ENCODE peak calls at places on chromosomes 2 and 18, in four cellular contexts. V is kidney, Y is tibial artery, W is neural progenitor cell. Q is an unnamed sample.
A peak's percentile ranks its signal among the peaks of the same experiment; 100 is the strongest.

GRCh38 chr2:23651187-23651983 is 266.4 kb downstream of the KLHL29 start:
- DNase-seq in W (no peak), V (no peak), Y (no peak), Q (no peak)

GRCh38 chr18:67597759-67598158 is 81.2 kb upstream of the DSEL start:
- DNase-seq in Y (no peak), V (no peak), W (no peak), Q (no peak)

GRCh38 chr2:28658369-28658768 is 93.3 kb upstream of the PPP1CB start:
- DNase-seq in W (no peak), Y (no peak), V (no peak), Q (peak; percentile 49)

GRCh38 chr2:207231106-207231860 is 65.5 kb upstream of the KLF7 start:
- DNase-seq in W (no peak), V (no peak), Y (no peak), Q (no peak)

GRCh38 chr2:237894396-237894979 is 35.1 kb downstream of the RAMP1 start:
- DNase-seq in V (peak; percentile 56), W (no peak), Y (peak; percentile 63), Q (peak; percentile 64)

GRCh38 chr2:110105608-110106467 is 9.8 kb downstream of the MALL start:
- DNase-seq in V (no peak), W (no peak), Y (no peak), Q (no peak)

GRCh38 chr2:168684921-168685618 is 117.4 kb upstream of the NOSTRIN start:
- DNase-seq in V (no peak), Y (no peak), W (no peak), Q (no peak)

GRCh38 chr2:9965119-9965822 is 13.8 kb downstream of the GRHL1 start:
- DNase-seq in Y (no peak), W (no peak), V (no peak), Q (no peak)

GRCh38 chr2:203623104-203623503 is 83.3 kb upstream of the CD28 start:
- DNase-seq in W (peak; percentile 17), V (no peak), Y (no peak), Q (no peak)

GRCh38 chr2:204796581-204796980 is 251.3 kb downstream of the PARD3B start:
- DNase-seq in V (no peak), W (no peak), Y (no peak), Q (no peak)

GRCh38 chr18:68983126-68983525 is 185.2 kb downstream of the CCDC102B start:
- DNase-seq in Y (no peak), W (no peak), V (no peak), Q (no peak)

GRCh38 chr18:63063171-63063570 is 256.4 kb downstream of the BCL2 start:
- DNase-seq in Y (no peak), W (no peak), V (no peak), Q (no peak)

GRCh38 chr2:37156071-37156856 is 516 bp downstream of the EIF2AK2 start:
- DNase-seq in Y (peak; percentile 73), W (peak; percentile 7), V (no peak), Q (peak; percentile 87)

GRCh38 chr2:218146056-218146455 is 20.2 kb downstream of the CXCR2 start:
- DNase-seq in Y (no peak), V (no peak), W (no peak), Q (no peak)

GRCh38 chr2:61758991-61759390 is 94.9 kb downstream of the FAM161A start:
- DNase-seq in W (no peak), Y (no peak), V (no peak), Q (no peak)

GRCh38 chr2:232731470-232731869 is 34.3 kb downstream of the GIGYF2 start:
- DNase-seq in V (no peak), Y (no peak), W (no peak), Q (no peak)

GRCh38 chr2:187497140-187497539 is 49.1 kb upstream of the CALCRL start:
- DNase-seq in W (no peak), V (no peak), Y (no peak), Q (no peak)

GRCh38 chr2:187497858-187498463 is 49.9 kb upstream of the CALCRL start:
- DNase-seq in W (peak; percentile 7), V (no peak), Y (no peak), Q (no peak)

GRCh38 chr2:187499941-187500532 is 52.0 kb upstream of the CALCRL start:
- DNase-seq in Y (no peak), W (peak; percentile 69), V (no peak), Q (peak; percentile 71)

GRCh38 chr2:187502467-187502866 is 51.8 kb downstream of the TFPI start:
- DNase-seq in W (no peak), Y (no peak), V (no peak), Q (no peak)

DNA sequence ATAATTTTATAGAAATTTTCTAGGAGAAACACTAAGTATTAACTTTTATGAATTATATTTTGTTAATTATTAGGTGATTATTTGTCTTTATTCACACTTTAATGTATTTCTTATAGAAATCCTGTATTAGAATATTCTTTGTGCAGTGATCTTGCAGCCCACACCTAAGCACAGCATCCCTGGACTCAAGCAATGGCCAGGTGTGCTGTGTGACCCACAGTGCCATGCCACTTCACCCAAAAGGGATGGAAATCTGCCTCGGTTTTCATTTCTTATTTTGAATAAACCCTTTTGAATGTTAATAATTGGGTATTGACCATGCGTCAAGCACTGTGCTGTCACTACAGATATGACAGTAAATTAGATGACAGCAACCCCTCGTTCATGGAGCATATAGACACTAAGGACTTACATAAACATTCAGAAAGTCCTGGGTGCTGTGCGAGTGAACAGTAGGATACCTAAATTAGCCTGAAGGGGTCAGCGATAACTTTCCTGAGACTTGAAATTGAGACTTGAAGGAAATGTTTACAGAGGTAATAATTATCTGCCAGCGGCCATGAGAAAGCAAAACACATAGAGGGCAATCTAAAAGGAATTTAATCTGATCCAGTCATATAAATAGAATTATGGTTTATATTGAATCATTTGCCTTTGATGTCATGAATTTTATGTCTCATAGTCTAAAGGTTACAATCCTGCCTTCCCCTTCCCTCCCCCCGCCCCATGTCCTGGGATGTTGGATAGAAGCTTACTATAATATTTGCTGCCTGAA is 52.7 kb upstream of the CALCRL start:
- DNase-seq in W (peak; percentile 43), Y (no peak), V (no peak), Q (no peak)
- TF ChIP-seq CTCF in W (peak; percentile 52), Y (no peak), V (no peak), Q (no peak)

GRCh38 chr2:99031481-99031880 is 95.5 kb upstream of the CRACDL start:
- DNase-seq in W (no peak), V (no peak), Y (no peak), Q (no peak)

GRCh38 chr2:99031991-99032390 is 96.0 kb upstream of the CRACDL start:
- DNase-seq in W (no peak), V (no peak), Y (no peak), Q (no peak)

GRCh38 chr2:99032786-99033185 is 96.8 kb upstream of the CRACDL start:
- DNase-seq in Y (no peak), V (no peak), W (no peak), Q (no peak)

DNA sequence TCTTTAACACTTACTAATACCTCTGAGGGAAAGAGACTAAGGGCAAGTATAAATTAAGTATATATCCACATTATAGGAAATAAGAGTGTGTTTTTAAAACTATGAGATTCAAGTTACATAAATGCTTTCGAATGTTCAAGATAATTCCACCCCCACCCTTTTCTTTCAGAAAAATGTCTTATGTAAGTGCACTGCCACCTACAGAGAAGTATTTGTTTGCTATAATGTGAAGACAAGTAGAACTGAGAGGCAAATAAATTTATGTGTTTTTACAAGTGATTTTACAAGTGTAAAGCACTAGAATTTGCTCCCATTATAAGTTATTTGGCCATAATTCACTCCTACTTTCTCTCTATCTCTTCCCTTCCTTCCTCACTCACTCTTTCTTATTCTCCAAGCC is 99.9 kb upstream of the CRACDL start:
- DNase-seq in Y (no peak), V (no peak), W (no peak), Q (no peak)
- TF ChIP-seq CTCF in Y (no peak), V (no peak), W (no peak), Q (no peak)

DNA sequence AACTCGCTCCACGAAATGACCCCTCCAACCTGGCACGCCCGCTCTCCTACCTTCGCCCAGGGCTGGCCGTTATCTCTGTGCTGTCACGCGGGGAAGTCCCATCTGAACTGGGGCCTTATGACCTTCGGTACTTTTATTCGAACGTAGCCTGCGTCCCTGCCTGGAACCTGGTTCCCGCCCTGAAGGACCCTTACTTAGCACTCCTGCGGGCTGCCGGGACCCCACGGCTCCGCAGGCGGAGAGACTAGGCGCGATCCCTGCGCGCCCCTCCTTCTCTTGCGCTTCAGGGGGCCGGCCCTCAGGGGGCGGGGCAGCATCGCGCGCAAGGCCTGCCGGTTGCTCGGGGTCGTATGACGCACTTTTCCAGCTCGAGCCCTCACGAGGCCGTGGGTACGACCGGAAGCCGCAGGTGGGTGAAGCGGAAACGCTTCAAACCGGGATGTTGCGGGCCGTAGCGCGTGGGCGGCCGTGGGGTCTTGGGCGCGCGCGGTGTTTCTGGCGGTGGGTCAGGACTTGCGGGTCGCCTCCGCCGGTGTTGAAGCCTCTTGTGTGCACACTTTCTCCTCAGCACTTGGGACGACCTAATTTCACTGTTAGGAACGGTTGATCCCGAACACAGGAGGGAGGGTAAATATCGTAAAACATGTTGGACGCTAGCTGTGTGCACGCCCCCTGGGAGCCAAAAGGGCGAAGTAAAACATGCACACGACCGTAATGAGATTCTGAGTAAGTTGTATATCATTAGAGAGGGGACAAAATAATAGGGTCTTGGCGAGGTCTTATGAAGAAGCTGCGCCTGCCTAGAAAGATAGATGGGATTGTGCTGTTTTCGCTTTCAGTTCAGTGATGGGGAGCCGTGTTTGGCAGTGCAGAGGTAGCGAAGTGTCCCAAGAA is at the start of the genes LIPT1 and TSGA10:
- DNase-seq in W (peak; percentile 90), V (peak; percentile 98), Y (peak; percentile 96), Q (peak; percentile 97)
- TF ChIP-seq CTCF in W (peak; percentile 35), V (no peak), Y (no peak), Q (no peak)

GRCh38 chr2:153043385-153043784 is 325.0 kb downstream of the ARL6IP6 start:
- DNase-seq in Y (no peak), V (no peak), W (no peak), Q (no peak)
- TF ChIP-seq CTCF in Y (no peak), V (no peak), W (no peak), Q (no peak)

GRCh38 chr2:111663471-111663951 is 220.5 kb downstream of the ANAPC1 start:
- DNase-seq in W (no peak), Y (no peak), V (no peak), Q (no peak)
- TF ChIP-seq CTCF in W (no peak), Y (no peak), V (no peak), Q (no peak)

DNA sequence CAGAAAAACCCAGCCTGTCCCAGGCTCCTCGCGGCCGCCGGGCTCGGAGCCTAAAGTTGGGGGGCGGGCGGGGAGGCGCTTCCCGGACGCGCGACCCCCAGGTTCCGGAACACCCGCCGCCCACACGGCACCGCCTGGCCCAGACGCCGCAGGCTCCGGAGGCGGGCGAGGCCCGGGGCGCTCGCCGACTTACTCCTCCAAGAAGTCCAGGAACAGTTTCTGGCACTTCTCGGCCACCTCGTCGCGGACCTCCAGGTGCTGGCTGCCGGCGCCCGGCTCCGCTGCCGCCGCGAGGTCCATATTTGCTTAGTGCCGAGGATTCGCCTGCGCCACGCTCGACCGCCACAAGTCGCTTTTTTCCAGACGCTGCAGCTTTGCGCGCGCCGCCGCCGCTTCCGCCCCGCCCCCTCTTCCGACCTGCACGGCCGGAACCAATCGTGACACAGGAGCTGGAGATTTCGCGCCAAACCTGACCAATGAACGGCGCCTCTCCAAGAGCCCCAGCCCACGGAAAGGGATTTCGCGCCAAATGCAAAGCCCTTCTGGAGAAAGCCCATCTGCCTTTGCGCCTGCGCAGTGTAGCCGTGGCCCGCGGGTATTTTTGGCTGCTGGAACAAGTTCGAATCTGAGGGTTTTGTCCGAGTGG is at the start of gene MCM6:
- DNase-seq in W (peak; percentile 99), V (peak; percentile 99), Y (peak; percentile 99), Q (peak; percentile 98)
- TF ChIP-seq CTCF in W (peak; percentile 18), V (peak; percentile 20), Y (peak; percentile 47), Q (peak; percentile 12)

GRCh38 chr18:73136134-73136533 is 268.3 kb upstream of the NETO1 start:
- DNase-seq in V (no peak), Y (no peak), W (peak; percentile 8), Q (no peak)
- TF ChIP-seq CTCF in V (no peak), Y (no peak), W (peak; percentile 55), Q (no peak)

Q was measured in sigmoid colon.